ENCODE peak calls at places on chromosomes 5 and 9, in eight cellular contexts. One of them, this sample, is unnamed.

GRCh38 chr5:140557136-140557805 is at the start of gene SRA1:
- DNase-seq in fibroblast of the aortic adventitia: peak
- DNase-seq in EL: peak
- DNase-seq in right cardiac atrium: peak
- DNase-seq in NCI-H748 treated with DMSO at 0.1 percent for 48 hours: peak
- DNase-seq in caudate nucleus: peak
- DNase-seq in stromal cell of bone marrow: peak
- DNase-seq in iPS-NIHi11: peak
- DNase-seq in this sample: peak

GRCh38 chr9:134173127-134174072 is 9.0 kb upstream of the RNU6ATAC start:
- DNase-seq in iPS-NIHi11: no peak
- DNase-seq in caudate nucleus: no peak
- DNase-seq in NCI-H748 treated with DMSO at 0.1 percent for 48 hours: no peak
- DNase-seq in EL: no peak
- DNase-seq in right cardiac atrium: peak
- DNase-seq in fibroblast of the aortic adventitia: no peak
- DNase-seq in stromal cell of bone marrow: no peak
- DNase-seq in this sample: no peak

GRCh38 chr5:135239461-135240282 is 159.4 kb downstream of the MACROH2A1 start:
- DNase-seq in fibroblast of the aortic adventitia: peak
- DNase-seq in NCI-H748 treated with DMSO at 0.1 percent for 48 hours: no peak
- DNase-seq in caudate nucleus: no peak
- DNase-seq in right cardiac atrium: no peak
- DNase-seq in EL: no peak
- DNase-seq in iPS-NIHi11: no peak
- DNase-seq in stromal cell of bone marrow: no peak
- DNase-seq in this sample: peak

GRCh38 chr9:124696101-124696500 is 75.0 kb downstream of the NR6A1 start:
- DNase-seq in iPS-NIHi11: no peak
- DNase-seq in stromal cell of bone marrow: no peak
- DNase-seq in right cardiac atrium: no peak
- DNase-seq in caudate nucleus: no peak
- DNase-seq in NCI-H748 treated with DMSO at 0.1 percent for 48 hours: no peak
- DNase-seq in EL: peak
- DNase-seq in fibroblast of the aortic adventitia: peak
- DNase-seq in this sample: peak

GRCh38 chr9:126591083-126591482 is 22.6 kb upstream of the LMX1B start:
- DNase-seq in EL: peak
- DNase-seq in fibroblast of the aortic adventitia: no peak
- DNase-seq in stromal cell of bone marrow: no peak
- DNase-seq in iPS-NIHi11: peak
- DNase-seq in NCI-H748 treated with DMSO at 0.1 percent for 48 hours: no peak
- DNase-seq in caudate nucleus: no peak
- DNase-seq in right cardiac atrium: no peak
- DNase-seq in this sample: no peak

GRCh38 chr5:132459031-132459982 is 31.3 kb downstream of the IRF1 start:
- DNase-seq in EL: peak
- DNase-seq in stromal cell of bone marrow: no peak
- DNase-seq in NCI-H748 treated with DMSO at 0.1 percent for 48 hours: no peak
- DNase-seq in iPS-NIHi11: no peak
- DNase-seq in caudate nucleus: no peak
- DNase-seq in fibroblast of the aortic adventitia: peak
- DNase-seq in right cardiac atrium: no peak
- DNase-seq in this sample: peak

GRCh38 chr5:127785098-127785927 is 82.1 kb downstream of the CCDC192 start:
- DNase-seq in NCI-H748 treated with DMSO at 0.1 percent for 48 hours: no peak
- DNase-seq in EL: peak
- DNase-seq in right cardiac atrium: no peak
- DNase-seq in caudate nucleus: no peak
- DNase-seq in stromal cell of bone marrow: peak
- DNase-seq in fibroblast of the aortic adventitia: peak
- DNase-seq in iPS-NIHi11: no peak
- DNase-seq in this sample: peak

GRCh38 chr5:76202182-76202581 is 119.0 kb downstream of the SV2C start:
- DNase-seq in right cardiac atrium: no peak
- DNase-seq in caudate nucleus: no peak
- DNase-seq in stromal cell of bone marrow: no peak
- DNase-seq in EL: no peak
- DNase-seq in NCI-H748 treated with DMSO at 0.1 percent for 48 hours: no peak
- DNase-seq in fibroblast of the aortic adventitia: no peak
- DNase-seq in iPS-NIHi11: no peak
- DNase-seq in this sample: no peak

GRCh38 chr5:90548069-90548593 is 10.5 kb upstream of the ADGRV1 start:
- DNase-seq in NCI-H748 treated with DMSO at 0.1 percent for 48 hours: peak
- DNase-seq in stromal cell of bone marrow: peak
- DNase-seq in caudate nucleus: no peak
- DNase-seq in fibroblast of the aortic adventitia: no peak
- DNase-seq in iPS-NIHi11: no peak
- DNase-seq in EL: no peak
- DNase-seq in right cardiac atrium: peak
- DNase-seq in this sample: peak

GRCh38 chr9:7246917-7247538 is 489.3 kb downstream of the KDM4C start:
- DNase-seq in stromal cell of bone marrow: no peak
- DNase-seq in NCI-H748 treated with DMSO at 0.1 percent for 48 hours: no peak
- DNase-seq in right cardiac atrium: no peak
- DNase-seq in EL: no peak
- DNase-seq in caudate nucleus: no peak
- DNase-seq in fibroblast of the aortic adventitia: no peak
- DNase-seq in iPS-NIHi11: no peak
- DNase-seq in this sample: no peak

GRCh38 chr5:84036842-84037241 is 316.2 kb upstream of the HAPLN1 start:
- DNase-seq in stromal cell of bone marrow: no peak
- DNase-seq in iPS-NIHi11: peak
- DNase-seq in EL: no peak
- DNase-seq in NCI-H748 treated with DMSO at 0.1 percent for 48 hours: no peak
- DNase-seq in fibroblast of the aortic adventitia: no peak
- DNase-seq in right cardiac atrium: no peak
- DNase-seq in caudate nucleus: no peak
- DNase-seq in this sample: no peak

GRCh38 chr5:9156282-9156681 is 389.6 kb downstream of the SEMA5A start:
- DNase-seq in stromal cell of bone marrow: no peak
- DNase-seq in NCI-H748 treated with DMSO at 0.1 percent for 48 hours: no peak
- DNase-seq in EL: peak
- DNase-seq in iPS-NIHi11: peak
- DNase-seq in caudate nucleus: peak
- DNase-seq in fibroblast of the aortic adventitia: peak
- DNase-seq in right cardiac atrium: no peak
- DNase-seq in this sample: peak

GRCh38 chr5:169971780-169972179 is 8.5 kb downstream of the INSYN2B start:
- DNase-seq in fibroblast of the aortic adventitia: no peak
- DNase-seq in right cardiac atrium: no peak
- DNase-seq in caudate nucleus: no peak
- DNase-seq in stromal cell of bone marrow: no peak
- DNase-seq in NCI-H748 treated with DMSO at 0.1 percent for 48 hours: no peak
- DNase-seq in EL: no peak
- DNase-seq in iPS-NIHi11: no peak
- DNase-seq in this sample: no peak

GRCh38 chr9:87184956-87185642 is 237.8 kb upstream of the GAS1 start:
- DNase-seq in fibroblast of the aortic adventitia: peak
- DNase-seq in iPS-NIHi11: no peak
- DNase-seq in stromal cell of bone marrow: no peak
- DNase-seq in caudate nucleus: no peak
- DNase-seq in EL: peak
- DNase-seq in right cardiac atrium: no peak
- DNase-seq in NCI-H748 treated with DMSO at 0.1 percent for 48 hours: no peak
- DNase-seq in this sample: peak

GRCh38 chr9:104093647-104094533 is at the start of gene SMC2:
- DNase-seq in stromal cell of bone marrow: peak
- DNase-seq in caudate nucleus: peak
- DNase-seq in iPS-NIHi11: peak
- DNase-seq in NCI-H748 treated with DMSO at 0.1 percent for 48 hours: peak
- DNase-seq in right cardiac atrium: peak
- DNase-seq in EL: peak
- DNase-seq in fibroblast of the aortic adventitia: peak
- DNase-seq in this sample: peak

GRCh38 chr5:72555871-72556270 is 48.7 kb upstream of the ZNF366 start:
- DNase-seq in stromal cell of bone marrow: no peak
- DNase-seq in NCI-H748 treated with DMSO at 0.1 percent for 48 hours: peak
- DNase-seq in caudate nucleus: no peak
- DNase-seq in EL: peak
- DNase-seq in right cardiac atrium: no peak
- DNase-seq in fibroblast of the aortic adventitia: no peak
- DNase-seq in iPS-NIHi11: no peak
- DNase-seq in this sample: no peak

GRCh38 chr9:69188975-69189374 is 14.9 kb downstream of the TJP2 start:
- DNase-seq in caudate nucleus: no peak
- DNase-seq in iPS-NIHi11: no peak
- DNase-seq in NCI-H748 treated with DMSO at 0.1 percent for 48 hours: no peak
- DNase-seq in EL: no peak
- DNase-seq in stromal cell of bone marrow: no peak
- DNase-seq in fibroblast of the aortic adventitia: no peak
- DNase-seq in right cardiac atrium: no peak
- DNase-seq in this sample: no peak

GRCh38 chr9:16928179-16928945 is 57.9 kb upstream of the BNC2 start:
- DNase-seq in NCI-H748 treated with DMSO at 0.1 percent for 48 hours: no peak
- DNase-seq in right cardiac atrium: no peak
- DNase-seq in fibroblast of the aortic adventitia: no peak
- DNase-seq in EL: peak
- DNase-seq in stromal cell of bone marrow: no peak
- DNase-seq in caudate nucleus: no peak
- DNase-seq in iPS-NIHi11: peak
- DNase-seq in this sample: peak

This sample was measured in astrocyte of the hippocampus.